ENCODE peak calls at places on chromosomes 7 and 10, in four cellular contexts. O, G, B and V are unnamed samples.

GRCh38 chr10:125779403-125780327 is 4.0 kb upstream of the MMP21 start:
- DNase-seq in O (no peak), B (no peak), G (no peak), V (no peak)

GRCh38 chr7:42237162-42237821 is at the start of gene GLI3:
- DNase-seq in O (peak; percentile 69), G (peak; percentile 90), B (no peak), V (peak; percentile 76)

GRCh38 chr7:134565643-134566136 is 16.8 kb downstream of the AKR1B15 start:
- DNase-seq in O (no peak), G (no peak), B (no peak), V (no peak)

GRCh38 chr10:20839141-20839540 is 58.0 kb downstream of the NEBL start:
- DNase-seq in G (no peak), O (no peak), B (no peak), V (no peak)

GRCh38 chr10:52786098-52786497 is 13.5 kb upstream of the MBL2 start:
- DNase-seq in G (no peak), O (no peak), B (no peak), V (no peak)

GRCh38 chr10:124012991-124013390 is 80.4 kb downstream of the CHST15 start:
- DNase-seq in B (no peak), G (no peak), O (no peak), V (no peak)

GRCh38 chr7:101880536-101881443 is 63.4 kb downstream of the CUX1 start:
- DNase-seq in G (peak; percentile 41), B (no peak), O (no peak), V (no peak)

GRCh38 chr7:73742753-73743641 is 4.4 kb upstream of the ABHD11 start:
- DNase-seq in O (peak; percentile 99), G (no peak), B (no peak), V (peak; percentile 100)

GRCh38 chr10:102230861-102231356 is 4.8 kb downstream of the ELOVL3 start:
- DNase-seq in B (peak; percentile 49), O (peak; percentile 86), G (no peak), V (peak; percentile 84)

GRCh38 chr10:93079663-93080349 is 6.1 kb downstream of the CYP26A1 start:
- DNase-seq in B (no peak), O (no peak), G (no peak), V (no peak)

GRCh38 chr7:80478683-80479082 is 33.2 kb downstream of the GNAT3 start:
- DNase-seq in B (no peak), O (no peak), G (peak; percentile 61), V (peak; percentile 54)

GRCh38 chr10:103550229-103550628 is 56.7 kb downstream of the NEURL1 start:
- DNase-seq in O (no peak), B (no peak), G (no peak), V (peak; percentile 52)

GRCh38 chr10:118594392-118595063 is 920 bp downstream of the PRLHR start:
- DNase-seq in B (peak; percentile 29), G (no peak), O (peak; percentile 78), V (peak; percentile 97)

GRCh38 chr10:19778996-19779395 is 37.2 kb upstream of the PLXDC2 start:
- DNase-seq in B (no peak), O (no peak), G (no peak), V (no peak)

GRCh38 chr7:128405345-128406146 is 4.2 kb downstream of the IMPDH1 start:
- DNase-seq in B (peak; percentile 57), G (no peak), O (peak; percentile 79), V (peak; percentile 82)

GRCh38 chr7:36388423-36388822 is 1.2 kb upstream of the ANLN start:
- DNase-seq in G (no peak), O (no peak), B (no peak), V (no peak)

GRCh38 chr7:12941512-12941911 is 254.1 kb downstream of the ARL4A start:
- DNase-seq in B (no peak), O (no peak), G (no peak), V (peak; percentile 81)

GRCh38 chr10:120423350-120424197 is 33.5 kb upstream of the PLPP4 start:
- DNase-seq in O (no peak), G (peak; percentile 86), B (peak; percentile 11), V (peak; percentile 57)

GRCh38 chr7:155381852-155382801 is 75.8 kb upstream of the EN2 start:
- DNase-seq in O (peak; percentile 78), B (no peak), G (no peak), V (no peak)

GRCh38 chr7:2405601-2406345 is 2.4 kb downstream of the CHST12 start:
- DNase-seq in O (no peak), G (no peak), B (peak; percentile 64), V (no peak)

GRCh38 chr7:117008849-117009531 is 55.7 kb downstream of the ST7 start:
- DNase-seq in O (no peak), G (peak; percentile 56), B (no peak), V (no peak)

GRCh38 chr10:62183442-62183841 is 85.2 kb downstream of the RTKN2 start:
- DNase-seq in O (no peak), B (peak; percentile 20), G (no peak), V (peak; percentile 77)

GRCh38 chr10:106474891-106475290 is 689.6 kb downstream of the SORCS1 start:
- DNase-seq in B (no peak), G (peak; percentile 2), O (no peak), V (no peak)

GRCh38 chr7:1100386-1100785 is 12.5 kb downstream of the GPER1 start:
- DNase-seq in G (no peak), B (no peak), O (peak; percentile 51), V (no peak)

GRCh38 chr10:6669269-6669859 is 89.3 kb upstream of the PRKCQ start:
- DNase-seq in B (no peak), G (peak; percentile 57), O (no peak), V (peak; percentile 67)

GRCh38 chr7:49400891-49401550 is 372.4 kb upstream of the VWC2 start:
- DNase-seq in G (no peak), O (no peak), B (no peak), V (no peak)

GRCh38 chr7:92586403-92586802 is 3.8 kb downstream of the FAM133B start:
- DNase-seq in O (no peak), B (no peak), G (no peak), V (no peak)

GRCh38 chr7:122577449-122578003 is 121.4 kb downstream of the RNF133 start:
- DNase-seq in G (no peak), B (no peak), O (no peak), V (no peak)

GRCh38 chr7:69845721-69846495 is 247.6 kb downstream of the AUTS2 start:
- DNase-seq in B (no peak), G (no peak), O (no peak), V (no peak)

GRCh38 chr10:7417103-7417623 is 6.3 kb upstream of the SFMBT2 start:
- DNase-seq in B (no peak), G (peak; percentile 27), O (no peak), V (no peak)

GRCh38 chr7:39642896-39643295 is 19.5 kb downstream of the RALA start:
- DNase-seq in G (no peak), B (no peak), O (no peak), V (no peak)

GRCh38 chr10:75233444-75234016 is 2.2 kb downstream of the COMTD1 start:
- DNase-seq in B (peak; percentile 14), O (peak; percentile 74), G (no peak), V (peak; percentile 53)

GRCh38 chr10:17128261-17128660 is 1.4 kb downstream of the CUBN start:
- DNase-seq in O (no peak), G (no peak), B (no peak), V (no peak)